ENCODE peak calls at places on chromosomes 11 and 22, in seven cellular contexts. U is IMR-90, J is stomach, M is A549, B is tibial artery, R is heart right ventricle, A is neural progenitor cell. E is an unnamed sample. For H3K4me1, the result is how much of the 10 kb centered on the place peaks cover.

GRCh38 chr11:74636633-74637184 is 44.3 kb downstream of the POLD3 start:
- DNase-seq in B (no peak), R (no peak), A (no peak), M (peak), U (peak), J (no peak), E (no peak)

GRCh38 chr11:44893250-44894216 is 57.1 kb downstream of the TP53I11 start:
- DNase-seq in A (peak), R (no peak), U (no peak), J (no peak), B (peak), M (no peak), E (no peak)

GRCh38 chr11:86099727-86100320 is 30.9 kb upstream of the PICALM start:
- DNase-seq in A (no peak), J (no peak), U (peak), B (no peak), R (no peak), M (peak), E (no peak)

GRCh38 chr11:66100272-66101037 is 30.4 kb downstream of the PACS1 start:
- DNase-seq in A (no peak), J (peak), M (peak), R (peak), U (no peak), B (peak), E (peak)

GRCh38 chr11:123478352-123478986 is 48.4 kb downstream of the GRAMD1B start:
- DNase-seq in M (peak), R (peak), B (no peak), A (peak), J (peak), U (peak), E (peak)

GRCh38 chr11:65546217-65546958 is 11.8 kb downstream of the LTBP3 start:
- DNase-seq in B (peak), M (peak), U (no peak), R (peak), A (peak), J (peak), E (peak)

GRCh38 chr11:11992257-11992690 is 16.2 kb downstream of the DKK3 start:
- DNase-seq in B (no peak), U (no peak), M (peak), J (peak), A (no peak), R (no peak), E (no peak)

GRCh38 chr11:62850911-62851806 is 11.8 kb upstream of the WDR74 start:
- DNase-seq in J (no peak), A (peak), U (no peak), R (no peak), M (peak), B (no peak), E (no peak)

GRCh38 chr11:6452219-6452618 is 11.4 kb upstream of the HPX start:
- DNase-seq in J (no peak), R (no peak), B (no peak), U (peak), M (no peak), A (no peak), E (no peak)

DNA sequence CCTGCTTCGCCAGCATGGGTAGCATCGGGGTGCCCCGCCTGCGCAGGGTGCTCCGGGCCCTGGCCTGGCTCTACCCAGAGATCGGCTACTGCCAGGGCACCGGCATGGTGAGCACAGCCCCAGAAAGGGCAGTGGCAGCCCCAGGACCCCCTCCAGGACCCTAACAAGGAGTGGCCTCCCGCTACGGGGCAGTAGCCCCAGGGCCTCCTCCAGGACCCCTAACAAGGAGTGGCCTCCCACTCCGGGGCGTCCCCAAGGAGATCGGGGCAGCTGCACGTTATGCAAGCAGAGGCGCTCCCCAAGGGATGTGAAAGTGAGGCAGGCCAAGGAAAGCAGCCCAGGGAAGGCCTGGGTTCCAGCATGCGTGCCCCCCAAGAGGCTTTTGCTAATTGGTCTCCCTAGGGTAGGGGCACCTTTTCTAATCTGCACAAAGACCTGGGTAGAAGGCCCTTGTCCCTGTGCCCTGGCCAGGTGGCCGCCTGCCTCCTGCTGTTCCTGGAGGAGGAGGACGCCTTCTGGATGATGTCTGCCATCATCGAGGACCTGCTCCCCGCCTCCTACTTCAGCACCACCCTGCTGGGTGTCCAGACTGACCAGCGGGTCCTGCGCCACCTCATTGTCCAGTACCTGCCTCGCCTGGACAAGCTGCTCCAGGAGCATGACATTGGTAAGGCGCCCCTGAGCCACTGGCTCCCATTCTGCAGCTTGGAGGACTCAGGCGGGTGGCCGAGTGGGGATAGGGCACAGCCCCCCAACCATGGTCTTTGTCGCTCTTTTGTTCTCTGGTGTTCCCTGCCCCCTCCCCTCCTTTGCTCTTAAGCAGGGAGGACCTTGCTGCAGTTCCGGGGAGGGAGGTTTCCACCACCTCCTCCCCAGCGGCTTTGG is 35.0 kb downstream of the SGSM3 start:
- DNase-seq in M (no peak), B (no peak), U (no peak), R (no peak), A (no peak), J (no peak), E (no peak)
- TF ChIP-seq CTCF in M (no peak), B (no peak), U (no peak), R (no peak), A (no peak), J (no peak), E (no peak)

GRCh38 chr11:13679768-13680167 is 11.3 kb downstream of the FAR1 start:
- DNase-seq in R (no peak), J (no peak), A (no peak), U (no peak), M (no peak), B (no peak), E (no peak)

GRCh38 chr11:13668957-13669521 is 571 bp downstream of the FAR1 start:
- DNase-seq in J (peak), B (peak), A (no peak), U (peak), M (peak), R (peak), E (peak)

GRCh38 chr11:13680501-13681264 is 12.2 kb downstream of the FAR1 start:
- DNase-seq in U (no peak), J (no peak), B (no peak), M (no peak), R (no peak), A (no peak), E (no peak)

GRCh38 chr11:13669544-13670488 is 1.3 kb downstream of the FAR1 start:
- DNase-seq in R (no peak), A (no peak), U (no peak), B (no peak), J (no peak), M (no peak), E (no peak)

GRCh38 chr11:13674799-13675509 is 6.5 kb downstream of the FAR1 start:
- DNase-seq in M (no peak), U (no peak), B (no peak), R (no peak), J (no peak), A (no peak), E (no peak)
- H3K4me1 ChIP-seq in M (under half), U (under half), B (under half), R (half or more), J (under half), A (under half), E (under half)

DNA sequence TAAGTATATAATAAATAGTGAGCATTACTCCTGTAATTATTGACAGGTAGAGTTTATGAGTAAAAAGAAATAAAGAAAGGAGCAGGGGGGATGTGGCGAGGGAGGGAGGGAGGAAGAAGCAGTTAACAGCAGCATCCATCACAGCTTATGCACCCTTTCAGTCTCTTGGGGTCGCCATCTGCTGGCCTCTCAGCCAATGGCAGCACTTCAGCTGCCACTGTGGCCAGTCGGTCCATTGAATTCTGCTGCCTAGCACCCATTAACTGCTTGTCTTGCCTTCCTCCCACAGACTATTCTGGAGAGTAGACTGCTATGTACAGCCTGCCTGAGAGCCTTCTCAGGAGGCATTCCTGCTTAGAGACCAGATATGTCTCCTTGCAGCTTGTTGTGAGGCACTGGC is 388.3 kb downstream of the TENM4 start:
- DNase-seq in A (peak), J (no peak), R (no peak), M (no peak), B (no peak), U (no peak), E (no peak)
- TF ChIP-seq CTCF in A (peak), J (no peak), R (peak), M (no peak), B (no peak), U (peak), E (no peak)

GRCh38 chr11:60950024-60950423 is 2.0 kb downstream of the SLC15A3 start:
- DNase-seq in J (no peak), U (no peak), M (no peak), A (no peak), R (no peak), B (no peak), E (no peak)
- H3K4me1 ChIP-seq in J (under half), U (under half), M (under half), A (under half), R (half or more), B (under half), E (under half)

GRCh38 chr22:39567135-39567946 is 3.2 kb upstream of the CACNA1I start:
- DNase-seq in A (no peak), B (no peak), M (no peak), U (no peak), R (no peak), J (no peak), E (peak)
- TF ChIP-seq CTCF in A (no peak), B (no peak), M (no peak), U (no peak), R (no peak), J (no peak), E (no peak)

DNA sequence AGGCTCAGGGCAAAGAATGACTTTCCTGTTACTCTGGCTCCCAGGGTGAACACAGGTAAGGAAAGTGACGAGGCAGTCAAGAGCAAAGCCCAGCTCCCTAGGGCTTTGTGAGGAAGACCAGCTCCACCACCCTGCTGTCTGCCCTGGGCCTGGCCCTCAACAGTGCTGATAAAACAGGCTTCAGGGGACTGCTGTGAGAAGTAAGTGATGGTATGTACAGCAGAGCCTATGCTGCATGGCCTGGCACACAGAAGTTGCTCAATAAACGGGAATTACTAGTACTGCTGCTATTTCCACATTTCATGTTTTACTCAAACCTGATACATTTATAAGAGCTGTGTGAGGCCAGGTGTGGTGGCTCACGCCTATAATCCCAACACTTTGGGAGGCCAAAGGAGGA is 50.3 kb downstream of the MICAL3 start:
- DNase-seq in U (no peak), J (no peak), A (no peak), M (no peak), B (no peak), R (no peak), E (no peak)
- H3K4me1 ChIP-seq in U (under half), J (under half), A (under half), M (half or more), B (under half), R (under half), E (under half)